ENCODE peak calls at places on chromosomes 3 and 15, in five cellular contexts. M is endothelial cell of umbilical vein, K is upper lobe of left lung, G is heart left ventricle, N is esophagus muscularis mucosa. U is an unnamed sample.

GRCh38 chr3:151226088-151226563 is 23.1 kb upstream of the GPR171 start:
- DNase-seq in M (no peak), K (no peak), G (no peak), N (no peak), U (no peak)

GRCh38 chr15:52529289-52529929 is 729 bp upstream of the MYO5A start:
- DNase-seq in M (no peak), K (no peak), G (no peak), N (no peak), U (no peak)

GRCh38 chr3:42703695-42704025 is 1.1 kb upstream of the HHATL start:
- DNase-seq in M (no peak), K (peak; percentile 3), G (no peak), N (no peak), U (peak; percentile 14)

GRCh38 chr15:88564741-88565140 is 18.3 kb upstream of the DET1 start:
- DNase-seq in M (no peak), K (no peak), G (no peak), N (no peak), U (no peak)

GRCh38 chr15:63402498-63403253 is 21.0 kb upstream of the CA12 start:
- DNase-seq in M (peak; percentile 67), K (no peak), G (no peak), N (no peak), U (no peak)

GRCh38 chr3:39427506-39427905 is 21.0 kb downstream of the RPSA start:
- DNase-seq in M (no peak), K (no peak), G (no peak), N (no peak), U (no peak)

GRCh38 chr3:187978433-187979011 is 175.4 kb upstream of the LPP start:
- DNase-seq in M (no peak), K (no peak), G (no peak), N (no peak), U (no peak)

GRCh38 chr3:143119974-143120715 is 574 bp downstream of the CHST2 start:
- DNase-seq in M (peak; percentile 19), K (no peak), G (peak; percentile 30), N (peak; percentile 75), U (no peak)

GRCh38 chr3:71513081-71513480 is 70.4 kb downstream of the FOXP1 start:
- DNase-seq in M (no peak), K (no peak), G (no peak), N (no peak), U (no peak)

GRCh38 chr3:147413712-147414325 is 4.7 kb downstream of the ZIC1 start:
- DNase-seq in M (no peak), K (no peak), G (no peak), N (no peak), U (no peak)

GRCh38 chr3:127637546-127637945 is 8.6 kb downstream of the PODXL2 start:
- DNase-seq in M (no peak), K (no peak), G (no peak), N (no peak), U (no peak)

GRCh38 chr3:117692416-117692995 is 982.9 kb downstream of the TUSC7 start:
- DNase-seq in M (peak; percentile 77), K (no peak), G (no peak), N (peak; percentile 70), U (no peak)

GRCh38 chr3:24318668-24319287 is 175.9 kb downstream of the THRB start:
- DNase-seq in M (no peak), K (no peak), G (no peak), N (no peak), U (no peak)

GRCh38 chr3:105823149-105823866 is 45.5 kb downstream of the CBLB start:
- DNase-seq in M (peak; percentile 63), K (no peak), G (no peak), N (no peak), U (no peak)

GRCh38 chr15:80693682-80694623 is 1.2 kb upstream of the ABHD17C start:
- DNase-seq in M (peak; percentile 51), K (no peak), G (no peak), N (no peak), U (peak; percentile 44)

GRCh38 chr15:82568986-82569385 is 28.7 kb upstream of the RPS17 start:
- DNase-seq in M (no peak), K (no peak), G (no peak), N (no peak), U (no peak)

GRCh38 chr15:63891079-63891762 is 57.5 kb upstream of the HERC1 start:
- DNase-seq in M (peak; percentile 90), K (peak; percentile 82), G (peak; percentile 84), N (no peak), U (peak; percentile 88)

GRCh38 chr3:111577798-111578685 is 17.1 kb downstream of the ZBED2 start:
- DNase-seq in M (peak; percentile 25), K (no peak), G (no peak), N (no peak), U (no peak)

GRCh38 chr15:27249723-27250160 is 278.8 kb downstream of the GABRG3 start:
- DNase-seq in M (no peak), K (no peak), G (no peak), N (no peak), U (no peak)

GRCh38 chr15:57509121-57509520 is 82.6 kb upstream of the MYZAP start:
- DNase-seq in M (no peak), K (no peak), G (peak; percentile 47), N (no peak), U (no peak)

GRCh38 chr3:45135959-45136358 is 10.2 kb downstream of the CDCP1 start:
- DNase-seq in M (no peak), K (no peak), G (no peak), N (no peak), U (no peak)

GRCh38 chr3:172749201-172749965 is 1.1 kb upstream of the ECT2 start:
- DNase-seq in M (peak; percentile 84), K (peak; percentile 27), G (no peak), N (no peak), U (peak; percentile 39)

DNA sequence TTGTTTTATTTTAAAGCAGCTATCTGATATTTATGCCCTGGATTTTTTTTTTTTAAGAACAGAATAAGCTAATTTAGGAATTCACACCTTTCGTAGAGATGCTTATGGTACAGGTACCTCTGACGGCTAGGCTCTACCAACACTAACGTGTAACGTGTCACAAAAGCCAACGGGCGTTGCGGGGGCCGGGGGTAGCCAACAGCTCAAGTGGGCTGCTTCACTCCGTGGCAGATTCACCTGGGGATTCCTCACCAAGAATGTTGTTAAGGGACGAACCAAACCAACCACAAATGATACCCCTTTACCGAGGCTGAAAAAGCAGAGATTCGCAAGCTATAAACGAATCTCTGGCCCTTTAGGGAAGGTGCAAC is 1.0 kb downstream of the TMCC1 start:
- DNase-seq in M (no peak), K (no peak), G (no peak), N (no peak), U (no peak)
- TF ChIP-seq POLR2A in M (no peak), K (no peak), G (no peak), N (no peak), U (no peak)

DNA sequence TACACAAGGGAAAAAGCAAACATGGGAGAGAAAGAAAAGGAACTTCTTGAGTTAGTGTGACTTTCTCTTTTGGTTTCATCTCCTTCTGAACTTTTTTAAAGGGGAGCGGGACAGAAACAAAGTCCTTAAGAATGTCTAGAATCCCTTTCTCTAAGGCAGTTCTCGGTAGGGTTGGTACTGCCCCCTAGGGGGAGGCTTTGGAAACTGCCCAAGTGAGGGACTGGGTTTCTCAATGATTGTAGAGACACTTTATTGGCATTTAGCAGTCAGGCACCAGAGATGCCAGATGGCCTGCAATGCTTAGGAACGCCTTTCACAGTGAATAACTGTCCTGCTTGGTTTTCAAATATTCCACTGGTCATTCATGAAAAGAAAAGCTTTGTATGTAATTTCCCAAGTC is 172.6 kb downstream of the WDR72 start:
- DNase-seq in M (peak; percentile 35), K (peak; percentile 35), G (no peak), N (no peak), U (peak; percentile 31)
- TF ChIP-seq CTCF in M (peak; percentile 54), K (peak; percentile 21), G (no peak), N (no peak), U (no peak)

DNA sequence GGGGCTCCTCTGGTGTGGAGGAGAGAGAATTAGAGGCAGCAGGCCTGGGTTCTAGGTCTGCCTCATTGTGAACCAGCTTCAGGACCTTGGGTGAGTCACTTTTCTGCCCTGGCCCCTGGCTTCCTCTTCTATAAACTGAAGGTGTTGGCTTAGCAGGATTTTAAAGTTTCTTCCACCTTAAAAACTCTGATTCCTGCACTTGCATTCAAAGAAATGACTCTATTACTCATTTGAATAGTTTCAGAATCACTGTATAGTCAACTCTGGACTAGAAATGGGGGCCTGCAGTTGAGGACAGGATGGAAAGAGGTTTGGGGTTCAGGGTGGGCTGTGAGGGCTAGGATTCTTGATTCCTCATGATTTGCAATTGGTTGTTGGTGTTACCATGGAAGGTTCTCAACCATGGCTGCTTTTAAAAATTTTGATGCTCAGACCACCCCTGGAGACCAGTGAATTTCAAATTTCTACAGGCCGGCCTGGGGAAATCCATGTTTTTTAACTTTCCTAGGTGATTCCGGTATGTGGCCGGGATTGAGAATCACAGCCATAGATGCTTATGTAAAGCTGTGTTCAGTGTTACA is 19.9 kb downstream of the SMAD3 start:
- DNase-seq in M (no peak), K (no peak), G (no peak), N (no peak), U (no peak)
- TF ChIP-seq POLR2A in M (no peak), K (no peak), G (no peak), N (no peak), U (no peak)

GRCh38 chr3:99928758-99929408 is 111.2 kb downstream of the CMSS1 start:
- DNase-seq in M (no peak), K (no peak), G (no peak), N (no peak), U (no peak)
- TF ChIP-seq CTCF in M (no peak), K (no peak), G (peak; percentile 42), N (peak; percentile 41), U (no peak)

DNA sequence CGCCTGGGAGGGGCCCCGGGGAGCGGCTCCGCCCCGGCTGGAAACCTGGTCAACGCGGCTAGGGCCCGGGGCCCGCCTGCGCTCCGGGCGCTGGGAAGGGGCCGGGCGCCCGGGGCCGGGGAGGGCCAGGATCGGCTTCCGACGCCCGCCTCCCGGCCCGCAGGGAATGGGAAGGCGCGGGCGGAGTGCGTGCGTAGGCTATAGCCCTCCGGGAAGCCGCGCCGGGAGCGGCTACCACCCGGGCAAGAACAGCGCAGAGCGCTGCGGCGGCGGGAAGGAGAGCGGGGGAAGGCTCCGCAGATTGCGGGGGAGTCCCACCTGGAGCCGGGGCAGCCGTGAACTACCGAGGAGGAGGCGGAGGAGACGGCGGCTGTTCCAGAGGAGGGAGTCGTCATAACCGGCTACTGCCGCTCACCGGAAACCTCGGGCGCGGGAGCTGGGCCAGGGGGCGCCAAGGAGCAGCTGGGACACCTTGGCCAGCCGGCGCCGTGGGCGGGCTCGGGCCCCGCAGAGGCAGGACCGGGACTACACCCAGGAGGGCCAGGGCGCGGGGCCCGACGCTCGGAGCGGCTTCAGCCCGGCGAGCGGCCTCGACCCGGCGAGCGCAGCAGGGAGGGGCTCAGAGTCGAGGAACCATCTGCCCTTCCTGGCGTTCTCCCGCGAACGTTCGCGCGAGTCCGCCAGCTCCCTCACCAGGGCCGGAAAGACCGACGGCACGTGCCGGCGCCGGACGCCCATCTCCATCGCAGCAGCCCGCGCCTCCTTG is at the start of gene EOGT:
- DNase-seq in M (peak; percentile 93), K (peak; percentile 91), G (peak; percentile 95), N (peak; percentile 94), U (peak; percentile 89)
- TF ChIP-seq POLR2A in M (peak; percentile 94), K (no peak), G (no peak), N (no peak), U (no peak)

GRCh38 chr15:50358805-50359204 is 3.8 kb upstream of the GABPB1 start:
- DNase-seq in M (peak; percentile 41), K (peak; percentile 33), G (no peak), N (no peak), U (no peak)
- TF ChIP-seq CTCF in M (peak; percentile 55), K (no peak), G (peak; percentile 7), N (no peak), U (no peak)

GRCh38 chr3:190543656-190544055 is 29.8 kb downstream of the IL1RAP start:
- DNase-seq in M (no peak), K (no peak), G (no peak), N (no peak), U (no peak)
- TF ChIP-seq POLR2A in M (no peak), K (no peak), G (no peak), N (no peak), U (no peak)

GRCh38 chr3:12558706-12559105 is 1.8 kb downstream of the MKRN2 start:
- DNase-seq in M (no peak), K (no peak), G (no peak), N (no peak), U (no peak)
- TF ChIP-seq CTCF in M (no peak), K (no peak), G (no peak), N (no peak), U (no peak)